ENCODE peak calls at places on chromosomes 1 and 21, in six cellular contexts. One of them, this sample, is unnamed.

GRCh38 chr1:27044613-27045091 is 32.0 kb upstream of the TENT5B start:
- DNase-seq in neural crest cell: peak
- DNase-seq in NCI-H774: peak
- DNase-seq in chondrocyte: no peak
- DNase-seq in cerebellar cortex: peak
- DNase-seq in NCI-H1092 treated with DMSO at 0.1 percent for 48 hours: peak
- DNase-seq in this sample: peak

GRCh38 chr1:36119451-36119850 is 5.6 kb downstream of the COL8A2 start:
- DNase-seq in chondrocyte: no peak
- DNase-seq in cerebellar cortex: no peak
- DNase-seq in NCI-H774: no peak
- DNase-seq in NCI-H1092 treated with DMSO at 0.1 percent for 48 hours: no peak
- DNase-seq in neural crest cell: no peak
- DNase-seq in this sample: no peak

GRCh38 chr1:156532374-156532773 is 31.8 kb upstream of the MEF2D start:
- DNase-seq in cerebellar cortex: no peak
- DNase-seq in neural crest cell: no peak
- DNase-seq in NCI-H1092 treated with DMSO at 0.1 percent for 48 hours: no peak
- DNase-seq in chondrocyte: no peak
- DNase-seq in NCI-H774: no peak
- DNase-seq in this sample: no peak

GRCh38 chr1:147837845-147838363 is 64.7 kb upstream of the GJA8 start:
- DNase-seq in chondrocyte: no peak
- DNase-seq in cerebellar cortex: no peak
- DNase-seq in NCI-H1092 treated with DMSO at 0.1 percent for 48 hours: no peak
- DNase-seq in neural crest cell: no peak
- DNase-seq in NCI-H774: no peak
- DNase-seq in this sample: no peak

GRCh38 chr21:43866659-43867331 is 1.8 kb downstream of the AGPAT3 start:
- DNase-seq in NCI-H774: no peak
- DNase-seq in cerebellar cortex: no peak
- DNase-seq in neural crest cell: no peak
- DNase-seq in NCI-H1092 treated with DMSO at 0.1 percent for 48 hours: no peak
- DNase-seq in chondrocyte: peak
- DNase-seq in this sample: peak

GRCh38 chr1:87956072-87956471 is 627.4 kb downstream of the LMO4 start:
- DNase-seq in cerebellar cortex: peak
- DNase-seq in chondrocyte: no peak
- DNase-seq in NCI-H774: no peak
- DNase-seq in NCI-H1092 treated with DMSO at 0.1 percent for 48 hours: no peak
- DNase-seq in neural crest cell: no peak
- DNase-seq in this sample: no peak

GRCh38 chr1:183467687-183468086 is 4.6 kb upstream of the SMG7 start:
- DNase-seq in chondrocyte: no peak
- DNase-seq in NCI-H774: no peak
- DNase-seq in neural crest cell: no peak
- DNase-seq in NCI-H1092 treated with DMSO at 0.1 percent for 48 hours: no peak
- DNase-seq in cerebellar cortex: no peak
- DNase-seq in this sample: no peak

GRCh38 chr1:3899776-3900149 is 309 bp downstream of the C1orf174 start:
- DNase-seq in NCI-H774: no peak
- DNase-seq in neural crest cell: no peak
- DNase-seq in chondrocyte: no peak
- DNase-seq in cerebellar cortex: no peak
- DNase-seq in NCI-H1092 treated with DMSO at 0.1 percent for 48 hours: no peak
- DNase-seq in this sample: peak

GRCh38 chr1:92228401-92228800 is 10.7 kb downstream of the C1orf146 start:
- DNase-seq in NCI-H774: no peak
- DNase-seq in cerebellar cortex: no peak
- DNase-seq in NCI-H1092 treated with DMSO at 0.1 percent for 48 hours: no peak
- DNase-seq in neural crest cell: no peak
- DNase-seq in chondrocyte: no peak
- DNase-seq in this sample: no peak